ENCODE peak calls at places on chromosomes 1 and 21, in seven cellular contexts. A is right lobe of liver, V is GM23248, F is cardiac muscle cell, R is colonic mucosa, D is endodermal cell, T is mammary epithelial cell. H is an unnamed sample. For H3K4me1, the result is how much of the 10 kb centered on the place peaks cover.

GRCh38 chr1:2070016-2070415 is 19.8 kb downstream of the PRKCZ start:
- DNase-seq in F (no peak), V (no peak), A (no peak), R (no peak), T (no peak), D (no peak), H (no peak)

GRCh38 chr1:205440121-205440475 is 15.7 kb downstream of the BLACAT1 start:
- DNase-seq in A (no peak), R (no peak), T (no peak), D (no peak), V (no peak), F (no peak), H (peak)

GRCh38 chr1:7218210-7218832 is 433.1 kb downstream of the CAMTA1 start:
- DNase-seq in D (peak), A (no peak), V (peak), F (peak), R (peak), T (peak), H (no peak)

GRCh38 chr1:48048064-48048463 is 50.9 kb upstream of the TRABD2B start:
- DNase-seq in D (no peak), R (no peak), A (no peak), T (peak), F (no peak), V (peak), H (no peak)

GRCh38 chr1:38045431-38046332 is 911 bp downstream of the POU3F1 start:
- DNase-seq in F (peak), D (peak), A (peak), R (peak), T (no peak), V (peak), H (no peak)

GRCh38 chr1:168300626-168301025 is 19.9 kb downstream of the TBX19 start:
- DNase-seq in F (no peak), A (no peak), R (no peak), T (no peak), V (peak), D (no peak), H (no peak)

GRCh38 chr1:46166521-46167462 is 8.1 kb upstream of the TSPAN1 start:
- DNase-seq in T (no peak), D (peak), A (peak), F (no peak), V (peak), R (peak), H (no peak)

GRCh38 chr1:240611619-240612490 is at the start of gene GREM2:
- DNase-seq in R (peak), A (peak), T (peak), V (peak), D (peak), F (peak), H (no peak)

GRCh38 chr1:246219508-246220030 is 287.5 kb downstream of the SMYD3 start:
- DNase-seq in R (no peak), F (peak), V (no peak), T (peak), D (peak), A (no peak), H (no peak)

GRCh38 chr1:91133240-91133639 is 111.4 kb upstream of the ZNF644 start:
- DNase-seq in T (no peak), D (no peak), R (peak), A (no peak), F (no peak), V (no peak), H (no peak)

GRCh38 chr1:221449801-221450470 is 292.0 kb downstream of the DUSP10 start:
- DNase-seq in D (no peak), V (peak), F (no peak), A (no peak), R (no peak), T (peak), H (no peak)

GRCh38 chr1:95582191-95582590 is 348.2 kb downstream of the RWDD3 start:
- DNase-seq in D (no peak), R (no peak), T (no peak), F (no peak), A (no peak), V (no peak), H (no peak)

GRCh38 chr1:12447301-12447700 is 170.7 kb downstream of the DHRS3 start:
- DNase-seq in V (peak), D (no peak), A (no peak), T (no peak), R (no peak), F (no peak), H (no peak)

GRCh38 chr1:170044187-170044586 is 30.3 kb downstream of the KIFAP3 start:
- DNase-seq in F (no peak), R (no peak), T (no peak), A (no peak), V (peak), D (no peak), H (no peak)

GRCh38 chr1:38992450-38993111 is 1.5 kb downstream of the AKIRIN1 start:
- DNase-seq in R (no peak), T (no peak), F (no peak), V (peak), D (no peak), A (no peak), H (no peak)

GRCh38 chr1:55049271-55049913 is 10.0 kb downstream of the PCSK9 start:
- DNase-seq in T (no peak), F (no peak), V (no peak), D (no peak), R (no peak), A (no peak), H (no peak)

GRCh38 chr1:212221801-212222200 is 63.4 kb upstream of the PPP2R5A start:
- DNase-seq in V (no peak), R (no peak), T (no peak), F (no peak), D (no peak), A (no peak), H (no peak)

GRCh38 chr21:45970674-45971486 is 10.7 kb upstream of the COL6A1 start:
- DNase-seq in F (peak), V (peak), T (no peak), R (no peak), D (peak), A (peak), H (peak)

GRCh38 chr1:204358605-204359004 is 1.1 kb downstream of the PLEKHA6 start:
- DNase-seq in D (no peak), A (no peak), T (no peak), F (no peak), V (no peak), R (no peak), H (no peak)
- H3K4me3 ChIP-seq in D (no peak), A (no peak), T (no peak), F (no peak), V (no peak), R (no peak), H (no peak)

GRCh38 chr1:197285526-197286217 is 17.6 kb downstream of the CRB1 start:
- DNase-seq in D (no peak), F (no peak), T (peak), A (no peak), V (no peak), R (no peak), H (no peak)
- H3K27ac ChIP-seq in D (no peak), F (no peak), T (no peak), A (no peak), V (no peak), R (no peak), H (no peak)

GRCh38 chr1:234983554-234983911 is 145.1 kb downstream of the TOMM20 start:
- DNase-seq in V (no peak), F (no peak), R (no peak), A (no peak), D (peak), T (no peak), H (no peak)
- H3K4me1 ChIP-seq in V (half or more), F (under half), R (under half), A (under half), D (under half), T (half or more), H (under half)

GRCh38 chr1:65001238-65001792 is 35.0 kb upstream of the JAK1 start:
- DNase-seq in F (peak), A (peak), T (no peak), V (peak), R (peak), D (peak), H (no peak)
- H3K4me3 ChIP-seq in F (no peak), A (no peak), T (no peak), V (peak), R (no peak), D (no peak), H (no peak)

GRCh38 chr1:228070851-228071250 is 11.7 kb upstream of the ARF1 start:
- DNase-seq in T (no peak), F (no peak), V (no peak), R (no peak), D (no peak), A (no peak), H (no peak)
- H3K27ac ChIP-seq in T (no peak), F (no peak), V (no peak), R (no peak), D (no peak), A (no peak), H (no peak)

DNA sequence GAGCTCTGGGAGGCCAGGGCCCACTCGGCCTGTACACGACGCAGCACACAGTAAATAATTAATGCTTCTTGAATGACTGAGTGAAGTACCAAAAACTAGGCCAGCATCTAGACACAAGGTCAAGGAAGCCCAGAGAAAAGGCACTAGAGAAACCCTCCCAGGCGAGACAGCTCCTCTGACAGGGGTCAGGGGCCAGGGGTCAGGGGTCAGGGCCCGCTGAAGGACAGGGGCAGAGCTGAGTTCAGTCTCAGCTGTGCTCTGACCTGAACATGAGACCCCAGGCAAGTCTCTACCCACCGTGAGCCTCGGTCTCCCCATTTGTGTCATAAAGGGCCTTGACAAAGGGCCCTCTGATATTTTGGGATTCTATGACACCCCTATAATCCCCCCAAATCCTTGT is 56.4 kb downstream of the LDLRAD2 start:
- DNase-seq in D (no peak), R (no peak), T (no peak), F (no peak), V (no peak), A (no peak), H (no peak)
- H3K4me1 ChIP-seq in D (under half), R (under half), T (under half), F (under half), V (under half), A (under half), H (under half)

H was measured in RWPE2.